ENCODE peak calls at places on chromosomes 4 and X, in ten cellular contexts. One of them, this sample, is unnamed.

GRCh38 chr4:173573286-173573685 is 43.3 kb upstream of the HAND2 start:
- DNase-seq in psoas muscle: no peak
- DNase-seq in IMR-90: no peak
- DNase-seq in tibial nerve: no peak
- DNase-seq in PC-9: no peak
- DNase-seq in endodermal cell: no peak
- DNase-seq in GM06990: no peak
- DNase-seq in endothelial cell: no peak
- DNase-seq in CD8-positive, alpha-beta T cell: no peak
- DNase-seq in AG09309: no peak
- DNase-seq in this sample: no peak

GRCh38 chr4:92270908-92271307 is 32.9 kb upstream of the GRID2 start:
- DNase-seq in GM06990: no peak
- DNase-seq in AG09309: no peak
- DNase-seq in CD8-positive, alpha-beta T cell: no peak
- DNase-seq in PC-9: no peak
- DNase-seq in psoas muscle: no peak
- DNase-seq in tibial nerve: no peak
- DNase-seq in endodermal cell: peak
- DNase-seq in endothelial cell: peak
- DNase-seq in IMR-90: no peak
- DNase-seq in this sample: no peak

GRCh38 chr4:139961344-139961948 is 192.5 kb downstream of the MAML3 start:
- DNase-seq in GM06990: no peak
- DNase-seq in endodermal cell: no peak
- DNase-seq in IMR-90: no peak
- DNase-seq in endothelial cell: no peak
- DNase-seq in AG09309: no peak
- DNase-seq in tibial nerve: no peak
- DNase-seq in psoas muscle: no peak
- DNase-seq in PC-9: no peak
- DNase-seq in CD8-positive, alpha-beta T cell: no peak
- DNase-seq in this sample: no peak

GRCh38 chrX:20362268-20363002 is 95.7 kb upstream of the RPS6KA3 start:
- DNase-seq in endodermal cell: no peak
- DNase-seq in endothelial cell: no peak
- DNase-seq in IMR-90: peak
- DNase-seq in tibial nerve: peak
- DNase-seq in PC-9: peak
- DNase-seq in AG09309: no peak
- DNase-seq in CD8-positive, alpha-beta T cell: no peak
- DNase-seq in GM06990: no peak
- DNase-seq in psoas muscle: no peak
- DNase-seq in this sample: no peak

GRCh38 chr4:153465922-153466636 is at the start of gene TMEM131L:
- DNase-seq in PC-9: peak
- DNase-seq in endothelial cell: peak
- DNase-seq in GM06990: peak
- DNase-seq in CD8-positive, alpha-beta T cell: peak
- DNase-seq in tibial nerve: peak
- DNase-seq in endodermal cell: peak
- DNase-seq in IMR-90: peak
- DNase-seq in AG09309: no peak
- DNase-seq in psoas muscle: peak
- DNase-seq in this sample: peak

GRCh38 chr4:183360161-183360919 is 38.1 kb upstream of the CLDN24 start:
- DNase-seq in AG09309: no peak
- DNase-seq in GM06990: no peak
- DNase-seq in PC-9: no peak
- DNase-seq in tibial nerve: no peak
- DNase-seq in psoas muscle: no peak
- DNase-seq in IMR-90: peak
- DNase-seq in CD8-positive, alpha-beta T cell: no peak
- DNase-seq in endodermal cell: no peak
- DNase-seq in endothelial cell: no peak
- DNase-seq in this sample: no peak

GRCh38 chr4:113730467-113731216 is 30.9 kb downstream of the CAMK2D start:
- DNase-seq in tibial nerve: no peak
- DNase-seq in GM06990: no peak
- DNase-seq in psoas muscle: no peak
- DNase-seq in AG09309: no peak
- DNase-seq in endothelial cell: no peak
- DNase-seq in CD8-positive, alpha-beta T cell: no peak
- DNase-seq in endodermal cell: no peak
- DNase-seq in IMR-90: no peak
- DNase-seq in PC-9: no peak
- DNase-seq in this sample: no peak

GRCh38 chr4:112517067-112517588 is 1.1 kb upstream of the NEUROG2 start:
- DNase-seq in psoas muscle: no peak
- DNase-seq in tibial nerve: no peak
- DNase-seq in CD8-positive, alpha-beta T cell: no peak
- DNase-seq in IMR-90: no peak
- DNase-seq in endothelial cell: no peak
- DNase-seq in endodermal cell: peak
- DNase-seq in PC-9: no peak
- DNase-seq in GM06990: peak
- DNase-seq in AG09309: no peak
- DNase-seq in this sample: peak

GRCh38 chr4:7041851-7042696 is 1.1 kb upstream of the TADA2B start:
- DNase-seq in tibial nerve: peak
- DNase-seq in AG09309: no peak
- DNase-seq in PC-9: no peak
- DNase-seq in endothelial cell: peak
- DNase-seq in IMR-90: peak
- DNase-seq in endodermal cell: peak
- DNase-seq in GM06990: no peak
- DNase-seq in CD8-positive, alpha-beta T cell: no peak
- DNase-seq in psoas muscle: peak
- DNase-seq in this sample: peak

GRCh38 chr4:183337833-183338232 is 15.6 kb upstream of the CLDN24 start:
- DNase-seq in AG09309: no peak
- DNase-seq in CD8-positive, alpha-beta T cell: no peak
- DNase-seq in GM06990: no peak
- DNase-seq in psoas muscle: no peak
- DNase-seq in PC-9: no peak
- DNase-seq in endothelial cell: no peak
- DNase-seq in endodermal cell: no peak
- DNase-seq in tibial nerve: no peak
- DNase-seq in IMR-90: no peak
- DNase-seq in this sample: no peak

GRCh38 chr4:112894951-112895350 is 154.5 kb upstream of the ANK2 start:
- DNase-seq in PC-9: no peak
- DNase-seq in IMR-90: no peak
- DNase-seq in GM06990: no peak
- DNase-seq in AG09309: no peak
- DNase-seq in CD8-positive, alpha-beta T cell: no peak
- DNase-seq in endothelial cell: no peak
- DNase-seq in psoas muscle: no peak
- DNase-seq in endodermal cell: no peak
- DNase-seq in tibial nerve: no peak
- DNase-seq in this sample: no peak

GRCh38 chrX:48179691-48180090 is 16.9 kb downstream of the SSX5 start:
- DNase-seq in tibial nerve: no peak
- DNase-seq in PC-9: no peak
- DNase-seq in CD8-positive, alpha-beta T cell: no peak
- DNase-seq in IMR-90: no peak
- DNase-seq in psoas muscle: no peak
- DNase-seq in endothelial cell: no peak
- DNase-seq in GM06990: no peak
- DNase-seq in endodermal cell: no peak
- DNase-seq in AG09309: no peak
- DNase-seq in this sample: no peak

GRCh38 chrX:48180811-48181210 is 15.8 kb downstream of the SSX5 start:
- DNase-seq in GM06990: no peak
- DNase-seq in endodermal cell: no peak
- DNase-seq in IMR-90: no peak
- DNase-seq in endothelial cell: no peak
- DNase-seq in CD8-positive, alpha-beta T cell: no peak
- DNase-seq in PC-9: no peak
- DNase-seq in psoas muscle: no peak
- DNase-seq in AG09309: no peak
- DNase-seq in tibial nerve: no peak
- DNase-seq in this sample: no peak
- TF ChIP-seq CTCF in GM06990: no peak
- TF ChIP-seq CTCF in endodermal cell: no peak
- TF ChIP-seq CTCF in IMR-90: no peak
- TF ChIP-seq CTCF in endothelial cell: no peak
- TF ChIP-seq CTCF in CD8-positive, alpha-beta T cell: no peak
- TF ChIP-seq CTCF in PC-9: no peak
- TF ChIP-seq CTCF in psoas muscle: no peak
- TF ChIP-seq CTCF in AG09309: no peak
- TF ChIP-seq CTCF in tibial nerve: no peak
- TF ChIP-seq CTCF in this sample: no peak

DNA sequence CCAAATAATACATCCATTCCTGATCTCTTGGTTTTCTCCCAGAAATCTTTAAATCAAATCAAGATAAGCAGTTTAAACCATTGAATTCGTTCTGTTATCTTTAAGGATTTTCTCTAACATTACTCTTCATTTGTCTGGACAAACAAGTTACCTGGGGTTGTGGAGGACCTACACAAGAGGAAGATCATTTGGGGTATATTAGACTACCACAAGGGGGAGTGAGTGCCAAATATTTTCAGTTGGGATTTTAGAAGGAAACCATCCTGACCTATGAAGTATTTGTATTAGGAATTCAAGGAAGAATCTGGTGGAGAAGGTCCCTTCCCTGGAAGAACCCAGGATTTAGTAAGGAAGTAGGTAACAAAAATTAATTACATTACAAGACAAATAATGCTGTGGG is 12.0 kb upstream of the DCHS2 start:
- DNase-seq in tibial nerve: no peak
- DNase-seq in PC-9: no peak
- DNase-seq in endodermal cell: no peak
- DNase-seq in endothelial cell: no peak
- DNase-seq in AG09309: peak
- DNase-seq in psoas muscle: no peak
- DNase-seq in CD8-positive, alpha-beta T cell: no peak
- DNase-seq in GM06990: no peak
- DNase-seq in IMR-90: peak
- DNase-seq in this sample: no peak
- TF ChIP-seq CTCF in tibial nerve: peak
- TF ChIP-seq CTCF in PC-9: peak
- TF ChIP-seq CTCF in endodermal cell: peak
- TF ChIP-seq CTCF in endothelial cell: peak
- TF ChIP-seq CTCF in AG09309: peak
- TF ChIP-seq CTCF in psoas muscle: peak
- TF ChIP-seq CTCF in CD8-positive, alpha-beta T cell: peak
- TF ChIP-seq CTCF in GM06990: peak
- TF ChIP-seq CTCF in IMR-90: peak
- TF ChIP-seq CTCF in this sample: peak

DNA sequence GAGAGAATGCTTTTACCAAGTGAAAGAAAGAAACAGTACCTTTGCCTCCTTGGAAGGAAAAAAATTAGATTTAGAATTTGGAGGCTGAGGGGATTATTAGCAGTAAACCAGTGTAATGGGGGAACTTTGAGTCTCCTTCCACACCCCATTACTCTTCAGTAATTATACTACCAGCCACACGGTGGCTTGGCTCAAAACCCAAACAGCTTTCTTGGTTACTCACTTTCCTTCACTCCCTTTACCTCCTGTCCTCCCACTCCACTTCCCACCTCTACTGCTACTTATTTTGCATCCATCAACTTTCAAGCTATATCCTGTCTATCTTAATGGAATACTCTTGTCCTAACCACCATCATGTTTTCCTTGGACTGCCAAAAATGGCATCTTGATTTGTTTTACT is 310.6 kb upstream of the AADAT start:
- DNase-seq in GM06990: no peak
- DNase-seq in CD8-positive, alpha-beta T cell: no peak
- DNase-seq in endothelial cell: no peak
- DNase-seq in endodermal cell: peak
- DNase-seq in PC-9: no peak
- DNase-seq in psoas muscle: no peak
- DNase-seq in tibial nerve: no peak
- DNase-seq in AG09309: no peak
- DNase-seq in IMR-90: no peak
- DNase-seq in this sample: no peak
- TF ChIP-seq CTCF in GM06990: peak
- TF ChIP-seq CTCF in CD8-positive, alpha-beta T cell: no peak
- TF ChIP-seq CTCF in endothelial cell: no peak
- TF ChIP-seq CTCF in endodermal cell: peak
- TF ChIP-seq CTCF in PC-9: no peak
- TF ChIP-seq CTCF in psoas muscle: no peak
- TF ChIP-seq CTCF in tibial nerve: no peak
- TF ChIP-seq CTCF in AG09309: no peak
- TF ChIP-seq CTCF in IMR-90: no peak
- TF ChIP-seq CTCF in this sample: peak

DNA sequence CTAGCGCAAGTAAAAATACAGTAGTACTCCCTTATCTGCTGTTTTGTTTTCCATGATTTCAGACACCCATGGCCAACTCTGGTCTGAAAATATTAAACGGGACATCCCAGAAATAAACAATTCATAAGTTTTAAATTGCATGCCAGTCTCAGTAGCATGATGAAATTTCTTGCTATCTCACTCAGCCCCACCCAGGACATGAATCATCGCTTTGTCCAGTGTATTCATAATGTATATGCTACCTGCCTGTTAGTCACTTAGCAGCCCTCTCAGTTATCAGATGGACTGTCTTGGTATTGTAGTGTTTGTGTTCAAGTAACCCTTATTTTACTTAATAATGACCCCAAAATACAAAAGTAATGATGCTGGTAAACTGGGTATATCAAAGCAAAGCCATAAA is 158.2 kb upstream of the DDIT4L start:
- DNase-seq in psoas muscle: no peak
- DNase-seq in GM06990: no peak
- DNase-seq in tibial nerve: no peak
- DNase-seq in endothelial cell: no peak
- DNase-seq in IMR-90: peak
- DNase-seq in CD8-positive, alpha-beta T cell: no peak
- DNase-seq in endodermal cell: no peak
- DNase-seq in AG09309: peak
- DNase-seq in PC-9: peak
- DNase-seq in this sample: no peak
- TF ChIP-seq CTCF in psoas muscle: no peak
- TF ChIP-seq CTCF in GM06990: no peak
- TF ChIP-seq CTCF in tibial nerve: no peak
- TF ChIP-seq CTCF in endothelial cell: no peak
- TF ChIP-seq CTCF in IMR-90: no peak
- TF ChIP-seq CTCF in CD8-positive, alpha-beta T cell: no peak
- TF ChIP-seq CTCF in endodermal cell: no peak
- TF ChIP-seq CTCF in AG09309: no peak
- TF ChIP-seq CTCF in PC-9: no peak
- TF ChIP-seq CTCF in this sample: no peak

This sample was measured in nephron progenitor cell.